ENCODE peak calls at places on chromosomes 16 and 17, in four cellular contexts. N is GDM1, M is choroid plexus epithelial cell, I is neural crest cell. W is an unnamed sample.

GRCh38 chr17:74566132-74566753 is 1.1 kb downstream of the CD300H start:
- DNase-seq in N (peak), M (peak), I (peak), W (peak)

GRCh38 chr17:64387545-64388171 is 3.0 kb downstream of the PECAM1 start:
- DNase-seq in N (no peak), M (no peak), I (no peak), W (no peak)

GRCh38 chr17:34347063-34347462 is 9.2 kb upstream of the CCL13 start:
- DNase-seq in N (no peak), M (no peak), I (no peak), W (no peak)

GRCh38 chr16:1548234-1548633 is 14.8 kb downstream of the TMEM204 start:
- DNase-seq in N (no peak), M (peak), I (no peak), W (no peak)

GRCh38 chr16:67847064-67847861 is at the start of gene CENPT:
- DNase-seq in N (no peak), M (peak), I (no peak), W (peak)

GRCh38 chr17:31401456-31402254 is 10.2 kb downstream of the RAB11FIP4 start:
- DNase-seq in N (no peak), M (no peak), I (no peak), W (no peak)

GRCh38 chr16:27245276-27246231 is 23.0 kb downstream of the NSMCE1 start:
- DNase-seq in N (no peak), M (peak), I (no peak), W (no peak)

GRCh38 chr16:27449434-27450188 is 47.6 kb downstream of the IL21R start:
- DNase-seq in N (no peak), M (no peak), I (no peak), W (peak)

GRCh38 chr16:89096768-89097527 is 3.3 kb downstream of the ACSF3 start:
- DNase-seq in N (no peak), M (no peak), I (no peak), W (no peak)

GRCh38 chr16:85911531-85911930 is 12.6 kb downstream of the IRF8 start:
- DNase-seq in N (no peak), M (no peak), I (no peak), W (no peak)

GRCh38 chr16:21083729-21084268 is 66.8 kb downstream of the DNAH3 start:
- DNase-seq in N (peak), M (peak), I (peak), W (peak)

GRCh38 chr17:80793851-80794267 is 197.8 kb upstream of the CHMP6 start:
- DNase-seq in N (no peak), M (peak), I (no peak), W (no peak)

GRCh38 chr17:50318551-50319310 is 27.2 kb upstream of the XYLT2 start:
- DNase-seq in N (no peak), M (no peak), I (no peak), W (no peak)

GRCh38 chr17:68777243-68777855 is 176.2 kb upstream of the FAM20A start:
- DNase-seq in N (peak), M (peak), I (peak), W (peak)

GRCh38 chr16:86605950-86606349 is 27.6 kb downstream of the FOXL1 start:
- DNase-seq in N (no peak), M (no peak), I (no peak), W (no peak)

GRCh38 chr17:41777579-41778188 is 8.8 kb downstream of the JUP start:
- DNase-seq in N (peak), M (peak), I (no peak), W (peak)

GRCh38 chr17:48393271-48393670 is 36.7 kb downstream of the SKAP1 start:
- DNase-seq in N (no peak), M (no peak), I (no peak), W (no peak)

GRCh38 chr16:81462683-81463082 is 18.1 kb downstream of the CMIP start:
- DNase-seq in N (no peak), M (no peak), I (no peak), W (no peak)

GRCh38 chr16:4347010-4347409 is 4.1 kb downstream of the PAM16 start:
- DNase-seq in N (no peak), M (peak), I (no peak), W (no peak)

GRCh38 chr17:36617773-36618172 is 16.4 kb downstream of the MRM1 start:
- DNase-seq in N (no peak), M (no peak), I (no peak), W (no peak)

GRCh38 chr17:27489045-27489715 is 32.9 kb downstream of the KSR1 start:
- DNase-seq in N (peak), M (peak), I (no peak), W (peak)

GRCh38 chr17:81470944-81471803 is 41.4 kb downstream of the ACTG1 start:
- DNase-seq in N (no peak), M (no peak), I (no peak), W (no peak)

GRCh38 chr17:74393323-74393942 is 26.1 kb downstream of the GPR142 start:
- DNase-seq in N (no peak), M (no peak), I (no peak), W (no peak)

GRCh38 chr17:38912221-38912813 is 13.1 kb upstream of the LASP1NB start:
- DNase-seq in N (no peak), M (peak), I (no peak), W (no peak)

GRCh38 chr16:52435573-52435972 is 111.4 kb downstream of the TOX3 start:
- DNase-seq in N (no peak), M (no peak), I (no peak), W (no peak)

GRCh38 chr16:68074850-68075249 is 10.3 kb upstream of the NFATC3 start:
- DNase-seq in N (peak), M (no peak), I (no peak), W (peak)

GRCh38 chr16:3646348-3646920 is 8.1 kb upstream of the DNASE1 start:
- DNase-seq in N (no peak), M (peak), I (no peak), W (no peak)

GRCh38 chr17:58565389-58566311 is 51.2 kb upstream of the MTMR4 start:
- DNase-seq in N (no peak), M (no peak), I (no peak), W (no peak)

GRCh38 chr16:69563605-69564580 is 1.9 kb upstream of the NFAT5 start:
- DNase-seq in N (peak), M (peak), I (peak), W (peak)

GRCh38 chr16:71846443-71846842 is 667 bp downstream of the ATXN1L start:
- DNase-seq in N (no peak), M (peak), I (no peak), W (peak)

GRCh38 chr16:87392823-87393679 is 915 bp downstream of the MAP1LC3B start:
- DNase-seq in N (no peak), M (peak), I (peak), W (peak)

GRCh38 chr17:2027528-2028233 is 2.3 kb upstream of the DPH1 start:
- DNase-seq in N (no peak), M (no peak), I (no peak), W (no peak)

GRCh38 chr17:82179412-82179811 is 33.2 kb downstream of the CCDC57 start:
- DNase-seq in N (no peak), M (no peak), I (no peak), W (no peak)

GRCh38 chr16:50535506-50536257 is 12.5 kb upstream of the NKD1 start:
- DNase-seq in N (no peak), M (no peak), I (no peak), W (no peak)

GRCh38 chr17:17139972-17140589 is 66.1 kb downstream of the PLD6 start:
- DNase-seq in N (no peak), M (no peak), I (no peak), W (no peak)

GRCh38 chr17:82734987-82735866 is at the start of gene FN3K:
- DNase-seq in N (no peak), M (peak), I (peak), W (peak)

GRCh38 chr17:48541574-48542113 is 3.3 kb downstream of the HOXB2 start:
- DNase-seq in N (no peak), M (no peak), I (no peak), W (peak)

GRCh38 chr17:2174471-2175293 is 119.8 kb downstream of the HIC1 start:
- DNase-seq in N (no peak), M (peak), I (no peak), W (no peak)

GRCh38 chr17:81135503-81136283 is 29.6 kb upstream of the PVALEF start:
- DNase-seq in N (no peak), M (no peak), I (no peak), W (no peak)

W was measured in KBM-7.